ENCODE peak calls at places on chromosomes 7 and 10, in ten cellular contexts. One of them, this sample, is unnamed.

GRCh38 chr7:1814089-1814811 is 144.2 kb downstream of the ELFN1 start:
- DNase-seq in PC-3: no peak
- DNase-seq in lower lobe of right lung: no peak
- DNase-seq in H7: peak; percentile 46
- DNase-seq in OCI-LY7: no peak
- DNase-seq in RWPE2: no peak
- DNase-seq in esophagus squamous epithelium: no peak
- DNase-seq in GM06990: no peak
- DNase-seq in astrocyte of the cerebellum: no peak
- DNase-seq in adipocyte: no peak
- DNase-seq in this sample: no peak

GRCh38 chr7:150871601-150872000 is 19.3 kb downstream of the AOC1 start:
- DNase-seq in OCI-LY7: no peak
- DNase-seq in GM06990: no peak
- DNase-seq in lower lobe of right lung: no peak
- DNase-seq in esophagus squamous epithelium: no peak
- DNase-seq in RWPE2: no peak
- DNase-seq in adipocyte: no peak
- DNase-seq in PC-3: no peak
- DNase-seq in astrocyte of the cerebellum: no peak
- DNase-seq in H7: no peak
- DNase-seq in this sample: no peak

GRCh38 chr10:69962746-69963135 is 89.9 kb upstream of the MACROH2A2 start:
- DNase-seq in RWPE2: no peak
- DNase-seq in H7: no peak
- DNase-seq in OCI-LY7: peak; percentile 33
- DNase-seq in PC-3: no peak
- DNase-seq in adipocyte: no peak
- DNase-seq in lower lobe of right lung: no peak
- DNase-seq in astrocyte of the cerebellum: no peak
- DNase-seq in GM06990: no peak
- DNase-seq in esophagus squamous epithelium: no peak
- DNase-seq in this sample: no peak

GRCh38 chr10:97572214-97572989 is at the start of gene ANKRD2:
- DNase-seq in GM06990: peak; percentile 35
- DNase-seq in esophagus squamous epithelium: no peak
- DNase-seq in OCI-LY7: peak; percentile 74
- DNase-seq in astrocyte of the cerebellum: peak; percentile 56
- DNase-seq in H7: peak; percentile 93
- DNase-seq in RWPE2: no peak
- DNase-seq in lower lobe of right lung: peak; percentile 81
- DNase-seq in adipocyte: peak; percentile 86
- DNase-seq in PC-3: peak; percentile 70
- DNase-seq in this sample: peak; percentile 84

GRCh38 chr7:16695621-16696237 is 49.7 kb downstream of the BZW2 start:
- DNase-seq in GM06990: no peak
- DNase-seq in RWPE2: no peak
- DNase-seq in lower lobe of right lung: no peak
- DNase-seq in OCI-LY7: peak; percentile 19
- DNase-seq in H7: peak; percentile 19
- DNase-seq in adipocyte: peak; percentile 46
- DNase-seq in esophagus squamous epithelium: no peak
- DNase-seq in astrocyte of the cerebellum: peak; percentile 76
- DNase-seq in PC-3: peak; percentile 80
- DNase-seq in this sample: peak; percentile 21

GRCh38 chr7:130695840-130696239 is 9.5 kb upstream of the TSGA13 start:
- DNase-seq in H7: peak; percentile 38
- DNase-seq in lower lobe of right lung: no peak
- DNase-seq in adipocyte: peak; percentile 66
- DNase-seq in PC-3: peak; percentile 57
- DNase-seq in esophagus squamous epithelium: no peak
- DNase-seq in astrocyte of the cerebellum: peak; percentile 6
- DNase-seq in GM06990: peak; percentile 1
- DNase-seq in RWPE2: no peak
- DNase-seq in OCI-LY7: peak; percentile 18
- DNase-seq in this sample: peak; percentile 36

GRCh38 chr7:94400643-94401042 is 5.9 kb downstream of the COL1A2 start:
- DNase-seq in astrocyte of the cerebellum: no peak
- DNase-seq in GM06990: no peak
- DNase-seq in H7: no peak
- DNase-seq in lower lobe of right lung: no peak
- DNase-seq in esophagus squamous epithelium: no peak
- DNase-seq in RWPE2: no peak
- DNase-seq in OCI-LY7: no peak
- DNase-seq in PC-3: peak; percentile 51
- DNase-seq in adipocyte: peak; percentile 37
- DNase-seq in this sample: no peak

GRCh38 chr7:56493196-56493595 is 377.0 kb upstream of the NUPR2 start:
- DNase-seq in astrocyte of the cerebellum: no peak
- DNase-seq in esophagus squamous epithelium: no peak
- DNase-seq in PC-3: no peak
- DNase-seq in lower lobe of right lung: no peak
- DNase-seq in OCI-LY7: no peak
- DNase-seq in adipocyte: no peak
- DNase-seq in H7: no peak
- DNase-seq in RWPE2: no peak
- DNase-seq in GM06990: no peak
- DNase-seq in this sample: no peak

GRCh38 chr7:120991133-120991532 is 2.6 kb downstream of the CPED1 start:
- DNase-seq in H7: no peak
- DNase-seq in RWPE2: no peak
- DNase-seq in lower lobe of right lung: no peak
- DNase-seq in OCI-LY7: no peak
- DNase-seq in astrocyte of the cerebellum: no peak
- DNase-seq in PC-3: no peak
- DNase-seq in GM06990: no peak
- DNase-seq in adipocyte: peak; percentile 33
- DNase-seq in esophagus squamous epithelium: no peak
- DNase-seq in this sample: no peak

GRCh38 chr10:73887038-73888015 is 13.0 kb upstream of the CAMK2G start:
- DNase-seq in OCI-LY7: no peak
- DNase-seq in GM06990: no peak
- DNase-seq in adipocyte: peak; percentile 97
- DNase-seq in lower lobe of right lung: peak; percentile 71
- DNase-seq in RWPE2: peak; percentile 98
- DNase-seq in H7: peak; percentile 47
- DNase-seq in astrocyte of the cerebellum: peak; percentile 88
- DNase-seq in PC-3: peak; percentile 100
- DNase-seq in esophagus squamous epithelium: no peak
- DNase-seq in this sample: no peak

GRCh38 chr10:103395754-103396066 is 565 bp downstream of the ATP5MK start:
- DNase-seq in H7: no peak
- DNase-seq in esophagus squamous epithelium: no peak
- DNase-seq in adipocyte: peak; percentile 63
- DNase-seq in OCI-LY7: peak; percentile 17
- DNase-seq in GM06990: no peak
- DNase-seq in lower lobe of right lung: no peak
- DNase-seq in PC-3: peak; percentile 13
- DNase-seq in RWPE2: no peak
- DNase-seq in astrocyte of the cerebellum: no peak
- DNase-seq in this sample: no peak

GRCh38 chr7:11458736-11459483 is 373.1 kb downstream of the THSD7A start:
- DNase-seq in H7: no peak
- DNase-seq in astrocyte of the cerebellum: peak; percentile 79
- DNase-seq in OCI-LY7: no peak
- DNase-seq in esophagus squamous epithelium: no peak
- DNase-seq in adipocyte: peak; percentile 57
- DNase-seq in lower lobe of right lung: no peak
- DNase-seq in GM06990: no peak
- DNase-seq in PC-3: peak; percentile 67
- DNase-seq in RWPE2: no peak
- DNase-seq in this sample: no peak

GRCh38 chr7:150966002-150966401 is 12.1 kb downstream of the KCNH2 start:
- DNase-seq in H7: peak; percentile 85
- DNase-seq in esophagus squamous epithelium: no peak
- DNase-seq in lower lobe of right lung: no peak
- DNase-seq in RWPE2: no peak
- DNase-seq in astrocyte of the cerebellum: no peak
- DNase-seq in OCI-LY7: peak; percentile 20
- DNase-seq in PC-3: no peak
- DNase-seq in GM06990: no peak
- DNase-seq in adipocyte: no peak
- DNase-seq in this sample: no peak

GRCh38 chr10:25498645-25499044 is 323.8 kb downstream of the GPR158 start:
- DNase-seq in esophagus squamous epithelium: no peak
- DNase-seq in PC-3: no peak
- DNase-seq in adipocyte: no peak
- DNase-seq in RWPE2: no peak
- DNase-seq in lower lobe of right lung: no peak
- DNase-seq in astrocyte of the cerebellum: no peak
- DNase-seq in OCI-LY7: no peak
- DNase-seq in H7: no peak
- DNase-seq in GM06990: no peak
- DNase-seq in this sample: no peak

GRCh38 chr7:79877874-79878465 is 256.7 kb upstream of the GNAI1 start:
- DNase-seq in H7: no peak
- DNase-seq in OCI-LY7: no peak
- DNase-seq in lower lobe of right lung: no peak
- DNase-seq in PC-3: no peak
- DNase-seq in adipocyte: peak; percentile 38
- DNase-seq in RWPE2: no peak
- DNase-seq in esophagus squamous epithelium: no peak
- DNase-seq in astrocyte of the cerebellum: no peak
- DNase-seq in GM06990: no peak
- DNase-seq in this sample: no peak

GRCh38 chr7:30543815-30544525 is 39.3 kb upstream of the GGCT start:
- DNase-seq in RWPE2: no peak
- DNase-seq in GM06990: no peak
- DNase-seq in lower lobe of right lung: no peak
- DNase-seq in astrocyte of the cerebellum: peak; percentile 50
- DNase-seq in PC-3: no peak
- DNase-seq in esophagus squamous epithelium: no peak
- DNase-seq in OCI-LY7: no peak
- DNase-seq in H7: no peak
- DNase-seq in adipocyte: no peak
- DNase-seq in this sample: no peak

DNA sequence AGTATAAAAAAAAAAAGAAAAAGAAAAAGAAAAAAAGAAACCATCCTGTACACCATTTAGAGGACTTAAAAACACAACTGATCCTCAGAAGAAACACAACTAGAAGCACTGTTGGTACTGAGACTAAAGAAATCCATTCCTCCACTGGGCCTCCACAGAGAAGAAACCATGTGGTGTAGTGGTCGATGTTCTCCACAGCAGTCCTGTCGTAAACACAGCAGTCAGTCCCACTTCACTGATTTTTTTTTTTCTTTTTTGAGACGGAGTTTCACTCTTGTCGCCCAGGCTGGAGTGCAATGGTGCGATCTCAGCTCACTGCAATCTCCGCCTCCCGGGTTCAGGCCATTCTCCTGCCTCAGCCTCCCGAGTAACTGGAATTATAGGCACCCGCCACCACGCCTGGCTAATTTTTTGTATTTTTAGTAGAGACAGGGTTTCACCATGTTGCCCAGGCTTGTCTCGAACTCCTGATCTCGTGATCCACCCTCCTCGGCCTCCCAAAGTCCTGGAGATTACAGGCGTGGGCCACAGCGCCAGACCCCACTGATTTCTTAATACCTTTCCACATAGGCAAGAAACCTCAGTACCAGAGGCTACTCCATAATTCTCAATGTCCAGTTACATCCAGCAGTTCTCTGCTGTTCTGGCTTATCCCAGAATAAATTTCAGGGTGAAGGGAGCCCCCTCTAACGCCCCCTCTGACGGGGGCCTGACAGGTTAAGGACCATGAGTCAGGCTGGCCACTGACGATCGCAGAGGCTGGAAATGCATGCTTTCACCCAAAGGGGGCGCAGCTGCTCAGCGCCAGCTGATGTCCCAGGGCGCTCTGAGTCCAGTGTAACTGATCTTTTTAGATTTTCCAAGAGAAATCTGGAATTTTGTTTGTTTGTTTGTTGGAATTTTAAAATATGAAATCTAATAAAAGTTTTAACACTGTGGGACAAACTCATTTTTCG is 24.8 kb upstream of the FFAR4 start:
- DNase-seq in astrocyte of the cerebellum: no peak
- DNase-seq in adipocyte: peak; percentile 83
- DNase-seq in lower lobe of right lung: no peak
- DNase-seq in GM06990: no peak
- DNase-seq in esophagus squamous epithelium: no peak
- DNase-seq in OCI-LY7: peak; percentile 16
- DNase-seq in H7: peak; percentile 67
- DNase-seq in RWPE2: no peak
- DNase-seq in PC-3: peak; percentile 72
- DNase-seq in this sample: peak; percentile 17
- H3K4me3 ChIP-seq in astrocyte of the cerebellum: no peak overlapping the region
- H3K4me3 ChIP-seq in adipocyte: peak overlapping the region; percentile 80
- H3K4me3 ChIP-seq in lower lobe of right lung: peak overlapping the region; percentile 12
- H3K4me3 ChIP-seq in GM06990: no peak overlapping the region
- H3K4me3 ChIP-seq in esophagus squamous epithelium: peak overlapping the region; percentile 15
- H3K4me3 ChIP-seq in OCI-LY7: no peak overlapping the region
- H3K4me3 ChIP-seq in H7: no peak overlapping the region
- H3K4me3 ChIP-seq in RWPE2: no peak overlapping the region
- H3K4me3 ChIP-seq in PC-3: peak overlapping the region; percentile 60
- H3K4me3 ChIP-seq in this sample: no peak overlapping the region

DNA sequence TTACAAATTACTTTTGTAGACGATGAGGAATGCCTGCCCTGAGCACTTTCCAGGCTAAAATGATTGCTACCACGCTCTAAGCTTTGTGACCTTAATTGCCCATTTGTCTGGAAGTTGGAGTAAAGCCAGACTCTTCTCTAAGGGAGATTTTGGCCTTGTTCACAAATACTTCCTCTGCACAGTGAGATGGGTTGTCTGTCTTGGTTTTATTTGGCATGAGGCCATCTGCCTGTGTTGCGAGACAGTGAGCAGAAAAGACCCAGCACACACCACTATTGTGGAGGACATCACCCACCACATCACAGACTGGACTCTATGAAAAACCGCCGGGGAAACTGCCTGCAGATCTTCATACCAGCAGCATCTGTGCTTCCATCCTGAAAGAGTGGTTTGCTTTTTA is 138.4 kb downstream of the BICC1 start:
- DNase-seq in H7: no peak
- DNase-seq in astrocyte of the cerebellum: peak; percentile 71
- DNase-seq in OCI-LY7: no peak
- DNase-seq in esophagus squamous epithelium: no peak
- DNase-seq in PC-3: no peak
- DNase-seq in adipocyte: peak; percentile 57
- DNase-seq in RWPE2: no peak
- DNase-seq in GM06990: no peak
- DNase-seq in lower lobe of right lung: no peak
- DNase-seq in this sample: no peak
- H3K4me3 ChIP-seq in H7: no peak overlapping the region
- H3K4me3 ChIP-seq in astrocyte of the cerebellum: no peak overlapping the region
- H3K4me3 ChIP-seq in OCI-LY7: no peak overlapping the region
- H3K4me3 ChIP-seq in esophagus squamous epithelium: no peak overlapping the region
- H3K4me3 ChIP-seq in PC-3: no peak overlapping the region
- H3K4me3 ChIP-seq in adipocyte: peak overlapping the region; percentile 4
- H3K4me3 ChIP-seq in RWPE2: no peak overlapping the region
- H3K4me3 ChIP-seq in GM06990: no peak overlapping the region
- H3K4me3 ChIP-seq in lower lobe of right lung: no peak overlapping the region
- H3K4me3 ChIP-seq in this sample: no peak overlapping the region

GRCh38 chr7:47047384-47047783 is 534.5 kb downstream of the TNS3 start:
- DNase-seq in GM06990: no peak
- DNase-seq in PC-3: no peak
- DNase-seq in OCI-LY7: no peak
- DNase-seq in H7: no peak
- DNase-seq in astrocyte of the cerebellum: peak; percentile 13
- DNase-seq in esophagus squamous epithelium: no peak
- DNase-seq in adipocyte: no peak
- DNase-seq in RWPE2: no peak
- DNase-seq in lower lobe of right lung: no peak
- DNase-seq in this sample: no peak
- H3K4me3 ChIP-seq in GM06990: no peak overlapping the region
- H3K4me3 ChIP-seq in PC-3: no peak overlapping the region
- H3K4me3 ChIP-seq in OCI-LY7: no peak overlapping the region
- H3K4me3 ChIP-seq in H7: no peak overlapping the region
- H3K4me3 ChIP-seq in astrocyte of the cerebellum: no peak overlapping the region
- H3K4me3 ChIP-seq in esophagus squamous epithelium: no peak overlapping the region
- H3K4me3 ChIP-seq in adipocyte: peak overlapping the region; percentile 20
- H3K4me3 ChIP-seq in RWPE2: no peak overlapping the region
- H3K4me3 ChIP-seq in lower lobe of right lung: no peak overlapping the region
- H3K4me3 ChIP-seq in this sample: no peak overlapping the region

GRCh38 chr10:107398115-107398514 is 233.6 kb upstream of the SORCS1 start:
- DNase-seq in OCI-LY7: no peak
- DNase-seq in PC-3: no peak
- DNase-seq in adipocyte: no peak
- DNase-seq in esophagus squamous epithelium: no peak
- DNase-seq in lower lobe of right lung: no peak
- DNase-seq in GM06990: no peak
- DNase-seq in RWPE2: no peak
- DNase-seq in astrocyte of the cerebellum: no peak
- DNase-seq in H7: no peak
- DNase-seq in this sample: no peak
- H3K4me3 ChIP-seq in OCI-LY7: no peak overlapping the region
- H3K4me3 ChIP-seq in PC-3: no peak overlapping the region
- H3K4me3 ChIP-seq in adipocyte: no peak overlapping the region
- H3K4me3 ChIP-seq in esophagus squamous epithelium: no peak overlapping the region
- H3K4me3 ChIP-seq in lower lobe of right lung: no peak overlapping the region
- H3K4me3 ChIP-seq in GM06990: no peak overlapping the region
- H3K4me3 ChIP-seq in RWPE2: no peak overlapping the region
- H3K4me3 ChIP-seq in astrocyte of the cerebellum: no peak overlapping the region
- H3K4me3 ChIP-seq in H7: no peak overlapping the region
- H3K4me3 ChIP-seq in this sample: no peak overlapping the region